ENCODE peak calls at places on chromosomes 7 and 10, in ten cellular contexts. One of them, this sample, is unnamed.

GRCh38 chr10:58952747-58953466 is 223.5 kb upstream of the PHYHIPL start:
- DNase-seq in activated naive CD4-positive, alpha-beta T cell: no peak
- DNase-seq in NCI-H510A treated with DMSO at 0.1 percent for 48 hours: peak
- DNase-seq in pons: peak
- DNase-seq in aorta: no peak
- DNase-seq in Daoy: peak
- DNase-seq in lung microvascular endothelial cell: peak
- DNase-seq in NCI-H1694 treated with DMSO at 0.1 percent for 48 hours: peak
- DNase-seq in GDM1: no peak
- DNase-seq in activated naive CD8-positive, alpha-beta T cell treated with anti-CD3 and anti-CD28 coated beads, Interleukin-2, amount 50 U/mL, for 24 hours: peak
- DNase-seq in this sample: peak

GRCh38 chr10:21638681-21639080 is 104.6 kb downstream of the MLLT10 start:
- DNase-seq in activated naive CD4-positive, alpha-beta T cell: no peak
- DNase-seq in pons: no peak
- DNase-seq in aorta: no peak
- DNase-seq in GDM1: no peak
- DNase-seq in lung microvascular endothelial cell: no peak
- DNase-seq in activated naive CD8-positive, alpha-beta T cell treated with anti-CD3 and anti-CD28 coated beads, Interleukin-2, amount 50 U/mL, for 24 hours: no peak
- DNase-seq in NCI-H1694 treated with DMSO at 0.1 percent for 48 hours: no peak
- DNase-seq in Daoy: no peak
- DNase-seq in NCI-H510A treated with DMSO at 0.1 percent for 48 hours: no peak
- DNase-seq in this sample: no peak

GRCh38 chr7:151271699-151272355 is 23.3 kb upstream of the SMARCD3 start:
- DNase-seq in lung microvascular endothelial cell: peak
- DNase-seq in aorta: peak
- DNase-seq in GDM1: no peak
- DNase-seq in activated naive CD8-positive, alpha-beta T cell treated with anti-CD3 and anti-CD28 coated beads, Interleukin-2, amount 50 U/mL, for 24 hours: no peak
- DNase-seq in Daoy: no peak
- DNase-seq in pons: peak
- DNase-seq in activated naive CD4-positive, alpha-beta T cell: no peak
- DNase-seq in NCI-H1694 treated with DMSO at 0.1 percent for 48 hours: no peak
- DNase-seq in NCI-H510A treated with DMSO at 0.1 percent for 48 hours: no peak
- DNase-seq in this sample: peak

GRCh38 chr7:46321556-46322205 is 400.6 kb upstream of the IGFBP3 start:
- DNase-seq in pons: no peak
- DNase-seq in activated naive CD8-positive, alpha-beta T cell treated with anti-CD3 and anti-CD28 coated beads, Interleukin-2, amount 50 U/mL, for 24 hours: no peak
- DNase-seq in activated naive CD4-positive, alpha-beta T cell: no peak
- DNase-seq in NCI-H1694 treated with DMSO at 0.1 percent for 48 hours: no peak
- DNase-seq in lung microvascular endothelial cell: peak
- DNase-seq in NCI-H510A treated with DMSO at 0.1 percent for 48 hours: no peak
- DNase-seq in GDM1: no peak
- DNase-seq in Daoy: peak
- DNase-seq in aorta: no peak
- DNase-seq in this sample: no peak

GRCh38 chr7:114930829-114931655 is 9.1 kb downstream of the MDFIC start:
- DNase-seq in NCI-H510A treated with DMSO at 0.1 percent for 48 hours: no peak
- DNase-seq in GDM1: no peak
- DNase-seq in aorta: no peak
- DNase-seq in NCI-H1694 treated with DMSO at 0.1 percent for 48 hours: no peak
- DNase-seq in lung microvascular endothelial cell: peak
- DNase-seq in Daoy: peak
- DNase-seq in pons: no peak
- DNase-seq in activated naive CD4-positive, alpha-beta T cell: no peak
- DNase-seq in activated naive CD8-positive, alpha-beta T cell treated with anti-CD3 and anti-CD28 coated beads, Interleukin-2, amount 50 U/mL, for 24 hours: no peak
- DNase-seq in this sample: peak

GRCh38 chr7:43680736-43681135 is 48.6 kb downstream of the COA1 start:
- DNase-seq in NCI-H510A treated with DMSO at 0.1 percent for 48 hours: no peak
- DNase-seq in lung microvascular endothelial cell: no peak
- DNase-seq in aorta: no peak
- DNase-seq in Daoy: no peak
- DNase-seq in NCI-H1694 treated with DMSO at 0.1 percent for 48 hours: no peak
- DNase-seq in GDM1: no peak
- DNase-seq in activated naive CD8-positive, alpha-beta T cell treated with anti-CD3 and anti-CD28 coated beads, Interleukin-2, amount 50 U/mL, for 24 hours: no peak
- DNase-seq in pons: no peak
- DNase-seq in activated naive CD4-positive, alpha-beta T cell: no peak
- DNase-seq in this sample: no peak

GRCh38 chr10:103166527-103166926 is 26.5 kb downstream of the NT5C2 start:
- DNase-seq in NCI-H1694 treated with DMSO at 0.1 percent for 48 hours: no peak
- DNase-seq in activated naive CD8-positive, alpha-beta T cell treated with anti-CD3 and anti-CD28 coated beads, Interleukin-2, amount 50 U/mL, for 24 hours: no peak
- DNase-seq in NCI-H510A treated with DMSO at 0.1 percent for 48 hours: no peak
- DNase-seq in lung microvascular endothelial cell: no peak
- DNase-seq in pons: no peak
- DNase-seq in aorta: no peak
- DNase-seq in Daoy: no peak
- DNase-seq in activated naive CD4-positive, alpha-beta T cell: no peak
- DNase-seq in GDM1: no peak
- DNase-seq in this sample: peak

GRCh38 chr7:89998554-89998953 is 155.7 kb upstream of the STEAP1 start:
- DNase-seq in GDM1: no peak
- DNase-seq in lung microvascular endothelial cell: no peak
- DNase-seq in pons: no peak
- DNase-seq in activated naive CD4-positive, alpha-beta T cell: no peak
- DNase-seq in NCI-H510A treated with DMSO at 0.1 percent for 48 hours: no peak
- DNase-seq in aorta: no peak
- DNase-seq in NCI-H1694 treated with DMSO at 0.1 percent for 48 hours: no peak
- DNase-seq in Daoy: no peak
- DNase-seq in activated naive CD8-positive, alpha-beta T cell treated with anti-CD3 and anti-CD28 coated beads, Interleukin-2, amount 50 U/mL, for 24 hours: no peak
- DNase-seq in this sample: no peak

GRCh38 chr10:132989476-132990415 is 47.4 kb upstream of the CFAP46 start:
- DNase-seq in lung microvascular endothelial cell: no peak
- DNase-seq in aorta: no peak
- DNase-seq in activated naive CD8-positive, alpha-beta T cell treated with anti-CD3 and anti-CD28 coated beads, Interleukin-2, amount 50 U/mL, for 24 hours: no peak
- DNase-seq in Daoy: no peak
- DNase-seq in pons: no peak
- DNase-seq in activated naive CD4-positive, alpha-beta T cell: no peak
- DNase-seq in NCI-H1694 treated with DMSO at 0.1 percent for 48 hours: no peak
- DNase-seq in NCI-H510A treated with DMSO at 0.1 percent for 48 hours: no peak
- DNase-seq in GDM1: no peak
- DNase-seq in this sample: no peak

GRCh38 chr10:59181668-59182067 is 5.2 kb downstream of the PHYHIPL start:
- DNase-seq in NCI-H510A treated with DMSO at 0.1 percent for 48 hours: peak
- DNase-seq in pons: peak
- DNase-seq in lung microvascular endothelial cell: peak
- DNase-seq in activated naive CD8-positive, alpha-beta T cell treated with anti-CD3 and anti-CD28 coated beads, Interleukin-2, amount 50 U/mL, for 24 hours: no peak
- DNase-seq in aorta: no peak
- DNase-seq in activated naive CD4-positive, alpha-beta T cell: no peak
- DNase-seq in GDM1: no peak
- DNase-seq in NCI-H1694 treated with DMSO at 0.1 percent for 48 hours: peak
- DNase-seq in Daoy: peak
- DNase-seq in this sample: peak

GRCh38 chr7:156791241-156791640 is 101.7 kb downstream of the LMBR1 start:
- DNase-seq in lung microvascular endothelial cell: peak
- DNase-seq in aorta: no peak
- DNase-seq in activated naive CD4-positive, alpha-beta T cell: no peak
- DNase-seq in pons: no peak
- DNase-seq in NCI-H1694 treated with DMSO at 0.1 percent for 48 hours: no peak
- DNase-seq in activated naive CD8-positive, alpha-beta T cell treated with anti-CD3 and anti-CD28 coated beads, Interleukin-2, amount 50 U/mL, for 24 hours: no peak
- DNase-seq in Daoy: no peak
- DNase-seq in NCI-H510A treated with DMSO at 0.1 percent for 48 hours: no peak
- DNase-seq in GDM1: no peak
- DNase-seq in this sample: no peak

GRCh38 chr7:30979027-30979426 is 15.3 kb downstream of the GHRHR start:
- DNase-seq in NCI-H510A treated with DMSO at 0.1 percent for 48 hours: no peak
- DNase-seq in activated naive CD4-positive, alpha-beta T cell: no peak
- DNase-seq in NCI-H1694 treated with DMSO at 0.1 percent for 48 hours: no peak
- DNase-seq in activated naive CD8-positive, alpha-beta T cell treated with anti-CD3 and anti-CD28 coated beads, Interleukin-2, amount 50 U/mL, for 24 hours: no peak
- DNase-seq in Daoy: no peak
- DNase-seq in lung microvascular endothelial cell: no peak
- DNase-seq in pons: no peak
- DNase-seq in aorta: peak
- DNase-seq in GDM1: no peak
- DNase-seq in this sample: no peak

GRCh38 chr7:105794741-105795729 is 81.4 kb downstream of the ATXN7L1 start:
- DNase-seq in NCI-H1694 treated with DMSO at 0.1 percent for 48 hours: no peak
- DNase-seq in lung microvascular endothelial cell: peak
- DNase-seq in pons: no peak
- DNase-seq in activated naive CD4-positive, alpha-beta T cell: no peak
- DNase-seq in GDM1: no peak
- DNase-seq in aorta: no peak
- DNase-seq in Daoy: no peak
- DNase-seq in NCI-H510A treated with DMSO at 0.1 percent for 48 hours: no peak
- DNase-seq in activated naive CD8-positive, alpha-beta T cell treated with anti-CD3 and anti-CD28 coated beads, Interleukin-2, amount 50 U/mL, for 24 hours: no peak
- DNase-seq in this sample: no peak

GRCh38 chr7:41107330-41107937 is 595.5 kb downstream of the INHBA start:
- DNase-seq in NCI-H510A treated with DMSO at 0.1 percent for 48 hours: no peak
- DNase-seq in Daoy: peak
- DNase-seq in activated naive CD4-positive, alpha-beta T cell: no peak
- DNase-seq in lung microvascular endothelial cell: peak
- DNase-seq in aorta: no peak
- DNase-seq in NCI-H1694 treated with DMSO at 0.1 percent for 48 hours: no peak
- DNase-seq in GDM1: no peak
- DNase-seq in activated naive CD8-positive, alpha-beta T cell treated with anti-CD3 and anti-CD28 coated beads, Interleukin-2, amount 50 U/mL, for 24 hours: no peak
- DNase-seq in pons: no peak
- DNase-seq in this sample: no peak

GRCh38 chr10:124239134-124239533 is 145.7 kb upstream of the CHST15 start:
- DNase-seq in activated naive CD4-positive, alpha-beta T cell: no peak
- DNase-seq in activated naive CD8-positive, alpha-beta T cell treated with anti-CD3 and anti-CD28 coated beads, Interleukin-2, amount 50 U/mL, for 24 hours: no peak
- DNase-seq in NCI-H510A treated with DMSO at 0.1 percent for 48 hours: no peak
- DNase-seq in lung microvascular endothelial cell: no peak
- DNase-seq in aorta: no peak
- DNase-seq in GDM1: no peak
- DNase-seq in Daoy: no peak
- DNase-seq in pons: no peak
- DNase-seq in NCI-H1694 treated with DMSO at 0.1 percent for 48 hours: no peak
- DNase-seq in this sample: no peak

GRCh38 chr10:79390551-79391229 is 43.4 kb downstream of the PPIF start:
- DNase-seq in NCI-H1694 treated with DMSO at 0.1 percent for 48 hours: no peak
- DNase-seq in GDM1: peak
- DNase-seq in pons: no peak
- DNase-seq in Daoy: no peak
- DNase-seq in lung microvascular endothelial cell: no peak
- DNase-seq in activated naive CD8-positive, alpha-beta T cell treated with anti-CD3 and anti-CD28 coated beads, Interleukin-2, amount 50 U/mL, for 24 hours: no peak
- DNase-seq in activated naive CD4-positive, alpha-beta T cell: no peak
- DNase-seq in NCI-H510A treated with DMSO at 0.1 percent for 48 hours: no peak
- DNase-seq in aorta: peak
- DNase-seq in this sample: no peak

GRCh38 chr7:131238260-131238940 is 89.3 kb upstream of the MKLN1 start:
- DNase-seq in activated naive CD8-positive, alpha-beta T cell treated with anti-CD3 and anti-CD28 coated beads, Interleukin-2, amount 50 U/mL, for 24 hours: no peak
- DNase-seq in NCI-H510A treated with DMSO at 0.1 percent for 48 hours: no peak
- DNase-seq in activated naive CD4-positive, alpha-beta T cell: no peak
- DNase-seq in lung microvascular endothelial cell: no peak
- DNase-seq in NCI-H1694 treated with DMSO at 0.1 percent for 48 hours: no peak
- DNase-seq in aorta: no peak
- DNase-seq in GDM1: no peak
- DNase-seq in Daoy: peak
- DNase-seq in pons: no peak
- DNase-seq in this sample: peak

GRCh38 chr10:929965-930364 is 1.5 kb downstream of the LARP4B start:
- DNase-seq in aorta: no peak
- DNase-seq in Daoy: no peak
- DNase-seq in pons: peak
- DNase-seq in activated naive CD4-positive, alpha-beta T cell: no peak
- DNase-seq in lung microvascular endothelial cell: peak
- DNase-seq in GDM1: peak
- DNase-seq in NCI-H1694 treated with DMSO at 0.1 percent for 48 hours: no peak
- DNase-seq in NCI-H510A treated with DMSO at 0.1 percent for 48 hours: no peak
- DNase-seq in activated naive CD8-positive, alpha-beta T cell treated with anti-CD3 and anti-CD28 coated beads, Interleukin-2, amount 50 U/mL, for 24 hours: no peak
- DNase-seq in this sample: peak

GRCh38 chr7:154857728-154858681 is 144.9 kb downstream of the PAXIP1 start:
- DNase-seq in NCI-H1694 treated with DMSO at 0.1 percent for 48 hours: no peak
- DNase-seq in activated naive CD8-positive, alpha-beta T cell treated with anti-CD3 and anti-CD28 coated beads, Interleukin-2, amount 50 U/mL, for 24 hours: no peak
- DNase-seq in Daoy: peak
- DNase-seq in activated naive CD4-positive, alpha-beta T cell: no peak
- DNase-seq in aorta: no peak
- DNase-seq in lung microvascular endothelial cell: no peak
- DNase-seq in GDM1: no peak
- DNase-seq in pons: no peak
- DNase-seq in NCI-H510A treated with DMSO at 0.1 percent for 48 hours: no peak
- DNase-seq in this sample: no peak

GRCh38 chr10:92407305-92408016 is 116.5 kb downstream of the MARCHF5 start:
- DNase-seq in NCI-H1694 treated with DMSO at 0.1 percent for 48 hours: no peak
- DNase-seq in aorta: no peak
- DNase-seq in NCI-H510A treated with DMSO at 0.1 percent for 48 hours: no peak
- DNase-seq in lung microvascular endothelial cell: no peak
- DNase-seq in activated naive CD8-positive, alpha-beta T cell treated with anti-CD3 and anti-CD28 coated beads, Interleukin-2, amount 50 U/mL, for 24 hours: no peak
- DNase-seq in activated naive CD4-positive, alpha-beta T cell: no peak
- DNase-seq in Daoy: peak
- DNase-seq in pons: peak
- DNase-seq in GDM1: no peak
- DNase-seq in this sample: no peak

GRCh38 chr7:137635132-137635531 is 211.6 kb downstream of the DGKI start:
- DNase-seq in lung microvascular endothelial cell: no peak
- DNase-seq in activated naive CD4-positive, alpha-beta T cell: no peak
- DNase-seq in NCI-H1694 treated with DMSO at 0.1 percent for 48 hours: no peak
- DNase-seq in pons: no peak
- DNase-seq in activated naive CD8-positive, alpha-beta T cell treated with anti-CD3 and anti-CD28 coated beads, Interleukin-2, amount 50 U/mL, for 24 hours: no peak
- DNase-seq in aorta: no peak
- DNase-seq in GDM1: no peak
- DNase-seq in Daoy: no peak
- DNase-seq in NCI-H510A treated with DMSO at 0.1 percent for 48 hours: no peak
- DNase-seq in this sample: no peak